ENCODE peak calls at places on chromosomes 3 and 15, in eight cellular contexts. M, D, O, Q, U, P, K and V are unnamed samples.

GRCh38 chr3:143098032-143098764 is 21.4 kb upstream of the CHST2 start:
- DNase-seq in U (no peak), D (no peak), M (no peak), K (no peak), O (no peak), Q (no peak), P (no peak), V (no peak)

GRCh38 chr15:58758141-58758540 is 8.6 kb upstream of the ADAM10 start:
- DNase-seq in P (no peak), Q (peak), O (no peak), U (no peak), M (no peak), K (peak), D (no peak), V (peak)

GRCh38 chr3:5929027-5929426 is 741.5 kb downstream of the EDEM1 start:
- DNase-seq in Q (no peak), O (no peak), P (peak), D (no peak), U (no peak), K (no peak), M (no peak), V (no peak)

GRCh38 chr3:61531528-61531927 is 29.8 kb upstream of the PTPRG start:
- DNase-seq in Q (no peak), D (no peak), M (no peak), O (no peak), K (no peak), P (no peak), U (no peak), V (no peak)

GRCh38 chr3:141257971-141258370 is 26.3 kb downstream of the PXYLP1 start:
- DNase-seq in M (no peak), P (no peak), U (no peak), K (peak), O (no peak), D (no peak), Q (no peak), V (no peak)

GRCh38 chr3:160676547-160677303 is at the start of gene ARL14:
- DNase-seq in K (no peak), P (no peak), D (no peak), O (peak), M (no peak), U (no peak), Q (peak), V (peak)

GRCh38 chr3:183664913-183665381 is 29.5 kb downstream of the KLHL24 start:
- DNase-seq in U (no peak), O (peak), D (no peak), P (no peak), M (no peak), Q (peak), K (no peak), V (peak)

GRCh38 chr15:88288206-88288605 is 31.7 kb upstream of the NTRK3 start:
- DNase-seq in U (no peak), D (no peak), P (no peak), M (no peak), Q (no peak), O (no peak), K (no peak), V (no peak)

GRCh38 chr3:144039661-144040060 is 68.0 kb downstream of the DIPK2A start:
- DNase-seq in P (no peak), K (peak), O (no peak), U (no peak), D (no peak), M (no peak), Q (peak), V (peak)

GRCh38 chr15:47820780-47821319 is 103.5 kb downstream of the SEMA6D start:
- DNase-seq in U (no peak), Q (peak), P (no peak), K (no peak), D (no peak), M (no peak), O (peak), V (peak)

GRCh38 chr3:12049675-12050074 is 45.5 kb downstream of the SYN2 start:
- DNase-seq in D (no peak), U (no peak), M (no peak), P (no peak), Q (peak), O (peak), K (peak), V (peak)

GRCh38 chr3:30241721-30242120 is 364.7 kb upstream of the TGFBR2 start:
- DNase-seq in O (no peak), U (no peak), K (no peak), P (no peak), D (no peak), Q (peak), M (no peak), V (peak)

DNA sequence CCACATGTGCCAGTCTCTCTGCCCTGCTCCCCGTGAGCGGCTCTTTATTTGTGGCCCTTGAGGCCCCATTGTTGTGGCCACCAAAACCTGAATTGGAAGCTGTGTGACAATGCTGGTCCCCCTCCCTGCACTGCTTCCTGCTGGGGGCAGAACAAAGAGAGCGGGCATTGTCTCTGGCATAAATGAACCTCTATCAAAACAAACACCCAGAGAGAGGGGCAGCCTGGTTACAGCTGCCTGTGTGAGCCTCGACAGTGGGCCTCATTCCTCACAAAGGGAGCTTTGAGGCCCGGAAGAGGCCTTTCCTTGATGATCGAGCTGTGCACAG is 152.9 kb downstream of the IGF1R start:
- DNase-seq in Q (no peak), M (no peak), D (no peak), O (no peak), K (no peak), U (no peak), P (no peak), V (no peak)
- H3K4me3 ChIP-seq in Q (no peak), M (no peak), D (no peak), O (no peak), K (peak), U (no peak), P (no peak), V (no peak)

DNA sequence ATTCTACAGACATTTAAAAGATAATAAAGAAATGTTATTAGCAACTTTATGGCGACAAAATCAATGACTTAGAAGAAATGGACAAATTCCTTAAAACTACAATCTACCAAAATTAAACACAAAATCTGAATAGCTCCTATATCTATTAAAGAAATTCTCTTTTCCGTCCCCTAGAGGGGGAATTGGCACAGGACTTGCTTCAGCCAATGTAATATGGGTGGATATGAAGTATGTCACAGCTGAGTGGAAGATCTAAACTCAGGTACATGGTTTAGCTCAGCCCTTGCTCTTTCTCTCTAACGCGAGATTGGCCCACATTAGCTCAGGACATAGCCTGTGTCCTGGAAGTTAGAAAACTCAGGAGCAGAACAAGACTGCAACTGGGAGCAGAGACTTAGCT is 79.3 kb downstream of the DNAH12 start:
- DNase-seq in Q (no peak), D (no peak), K (peak), O (peak), U (no peak), P (no peak), M (no peak), V (peak)
- TF ChIP-seq CTCF in Q (no peak), D (no peak), K (no peak), O (no peak), U (no peak), P (no peak), M (no peak), V (peak)

DNA sequence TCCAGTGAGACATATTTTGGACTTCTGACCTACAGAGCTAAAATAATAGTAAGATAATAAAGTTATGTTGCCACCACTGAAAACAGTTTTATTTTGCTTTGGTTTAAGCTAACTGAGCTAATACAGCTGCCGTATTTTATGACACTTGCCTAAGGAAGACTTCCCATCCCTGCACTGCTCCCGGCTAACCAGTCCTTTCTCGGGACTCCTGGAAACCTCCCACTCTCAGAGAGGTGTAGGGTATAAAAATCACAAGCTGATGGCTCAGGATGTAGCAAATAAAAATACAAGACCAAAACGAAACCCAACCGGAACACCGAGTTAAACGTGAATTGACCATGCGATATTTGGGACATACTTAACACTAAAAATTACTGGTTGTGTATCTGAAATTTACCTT is 448 bp upstream of the KBTBD12 start:
- DNase-seq in O (no peak), K (no peak), M (no peak), P (no peak), D (no peak), U (no peak), Q (no peak), V (no peak)
- H3K4me3 ChIP-seq in O (peak), K (no peak), M (no peak), P (peak), D (no peak), U (peak), Q (no peak), V (peak)

DNA sequence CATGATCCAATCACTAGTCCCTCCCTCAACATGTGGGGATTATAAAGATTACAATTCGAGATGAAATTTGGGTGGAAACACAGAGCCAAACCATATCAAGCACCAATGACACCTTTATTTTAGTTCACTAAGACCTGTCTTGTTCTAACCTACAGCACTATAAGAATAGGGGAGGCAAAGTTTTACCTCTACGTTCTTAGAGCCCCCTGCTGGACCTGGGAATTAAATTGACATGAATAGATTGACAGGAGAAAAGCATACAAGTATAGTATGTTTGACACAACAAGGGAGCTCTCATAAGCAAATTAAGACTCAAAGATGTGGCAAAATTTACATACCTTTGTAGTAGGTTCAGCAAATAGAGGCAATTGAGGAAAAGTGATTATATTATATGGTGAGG is 974.4 kb upstream of the ALCAM start:
- DNase-seq in U (no peak), Q (no peak), M (no peak), K (peak), D (no peak), P (no peak), O (no peak), V (no peak)
- TF ChIP-seq CTCF in U (no peak), Q (no peak), M (no peak), K (no peak), D (no peak), P (no peak), O (no peak), V (no peak)

GRCh38 chr15:100788080-100788730 is 91.4 kb upstream of the ALDH1A3 start:
- DNase-seq in U (no peak), Q (no peak), P (no peak), K (no peak), D (no peak), M (no peak), O (no peak), V (no peak)

GRCh38 chr15:100788731-100789105 is 90.9 kb upstream of the ALDH1A3 start:
- DNase-seq in U (no peak), D (peak), Q (no peak), P (no peak), O (no peak), M (no peak), K (no peak), V (no peak)

GRCh38 chr15:100786901-100787566 is 92.6 kb upstream of the ALDH1A3 start:
- DNase-seq in D (no peak), P (peak), O (no peak), M (no peak), Q (no peak), U (no peak), K (peak), V (no peak)

GRCh38 chr15:100786139-100786531 is 93.5 kb upstream of the ALDH1A3 start:
- DNase-seq in O (no peak), D (no peak), P (no peak), Q (no peak), M (no peak), K (no peak), U (no peak), V (no peak)

GRCh38 chr15:100787567-100787941 is 92.1 kb upstream of the ALDH1A3 start:
- DNase-seq in P (no peak), K (no peak), M (no peak), O (no peak), U (no peak), D (no peak), Q (no peak), V (no peak)
- H3K4me3 ChIP-seq in P (no peak), K (no peak), M (no peak), O (no peak), U (no peak), D (no peak), Q (no peak), V (no peak)

GRCh38 chr15:79932447-79932846 is 35.6 kb upstream of the MTHFS start:
- DNase-seq in D (no peak), U (no peak), M (no peak), O (no peak), K (no peak), P (no peak), Q (no peak), V (no peak)
- TF ChIP-seq CTCF in D (no peak), U (no peak), M (no peak), O (no peak), K (no peak), P (no peak), Q (no peak), V (no peak)

GRCh38 chr3:194397757-194398312 is 1.2 kb downstream of the GP5 start:
- DNase-seq in O (peak), U (no peak), Q (no peak), K (peak), D (peak), P (no peak), M (no peak), V (no peak)
- H3K4me3 ChIP-seq in O (no peak), U (peak), Q (peak), K (no peak), D (peak), P (peak), M (no peak), V (no peak)

GRCh38 chr15:51492528-51492927 is 130.0 kb downstream of the DMXL2 start:
- DNase-seq in P (no peak), M (no peak), D (no peak), O (no peak), Q (no peak), K (no peak), U (no peak), V (no peak)
- TF ChIP-seq CTCF in P (no peak), M (no peak), D (no peak), O (no peak), Q (no peak), K (no peak), U (no peak), V (no peak)

DNA sequence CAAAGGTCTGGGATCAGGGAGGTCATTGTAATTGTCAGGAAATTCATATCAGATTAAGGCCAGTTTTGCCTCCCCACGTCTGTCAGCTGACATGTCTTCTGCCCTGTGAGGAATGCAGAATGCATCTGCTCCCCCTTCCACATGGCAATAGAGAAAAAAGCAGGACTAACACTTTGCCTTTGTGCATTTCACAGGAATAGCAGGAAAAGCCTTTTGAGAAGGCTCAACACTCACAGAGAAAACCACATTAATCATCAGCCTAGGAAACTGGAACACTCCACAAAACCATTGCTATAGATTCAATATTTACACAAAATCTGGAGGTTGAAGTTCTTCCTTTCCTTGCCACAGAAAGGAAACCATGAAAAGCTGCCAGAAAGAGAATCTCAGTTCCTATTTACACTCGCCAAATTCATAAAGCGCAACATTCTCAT is 165.2 kb upstream of the HES1 start:
- DNase-seq in M (no peak), Q (no peak), P (no peak), O (peak), U (no peak), D (no peak), K (no peak), V (no peak)
- H3K4me3 ChIP-seq in M (no peak), Q (no peak), P (no peak), O (no peak), U (no peak), D (no peak), K (no peak), V (no peak)

GRCh38 chr3:188000361-188000861 is 153.5 kb upstream of the LPP start:
- DNase-seq in K (no peak), Q (no peak), M (peak), P (no peak), U (peak), D (no peak), O (no peak), V (no peak)

GRCh38 chr3:188003188-188004171 is 150.5 kb upstream of the LPP start:
- DNase-seq in P (no peak), M (no peak), O (no peak), K (no peak), D (no peak), Q (no peak), U (no peak), V (no peak)

GRCh38 chr3:188001052-188001567 is 152.8 kb upstream of the LPP start:
- DNase-seq in M (no peak), K (no peak), U (no peak), P (no peak), Q (no peak), O (peak), D (no peak), V (peak)

GRCh38 chr3:188002626-188003138 is 151.3 kb upstream of the LPP start:
- DNase-seq in M (no peak), P (no peak), K (no peak), O (no peak), Q (no peak), D (no peak), U (no peak), V (no peak)

GRCh38 chr3:188001926-188002325 is 152.0 kb upstream of the LPP start:
- DNase-seq in O (no peak), K (no peak), P (no peak), M (no peak), Q (no peak), D (no peak), U (no peak), V (no peak)
- TF ChIP-seq CTCF in O (no peak), K (no peak), P (no peak), M (no peak), Q (no peak), D (no peak), U (no peak), V (no peak)